ENCODE peak calls at places on chromosomes 11 and 22, in five cellular contexts. L is activated naive CD8-positive, alpha-beta T cell treated with anti-CD3 and anti-CD28 coated beads, Interleukin-2, amount 10 ng/mL, durations not matched to agents 7 days and 5 days; E is coronary artery; V is lower leg skin; G is ELF-1. J is an unnamed sample.

GRCh38 chr11:19849947-19850593 is 137.4 kb downstream of the NAV2 start:
- DNase-seq in E (no peak), V (no peak), G (no peak), L (no peak), J (no peak)

GRCh38 chr11:119726585-119727522 is 2.1 kb downstream of the NECTIN1 start:
- DNase-seq in E (no peak), L (no peak), G (peak), V (no peak), J (no peak)

GRCh38 chr22:42300286-42301071 is 30.0 kb upstream of the TCF20 start:
- DNase-seq in G (no peak), L (peak), V (no peak), E (no peak), J (no peak)

GRCh38 chr22:48065852-48066251 is 1303.4 kb downstream of the TBC1D22A start:
- DNase-seq in V (no peak), E (no peak), G (no peak), L (no peak), J (no peak)

GRCh38 chr11:1732421-1733008 is 17.9 kb downstream of the IFITM10 start:
- DNase-seq in G (no peak), L (no peak), E (no peak), V (peak), J (no peak)

GRCh38 chr11:2768471-2769408 is 68.9 kb upstream of the KCNQ1OT1 start:
- DNase-seq in V (peak), E (peak), G (no peak), L (peak), J (no peak)

GRCh38 chr11:83540112-83540675 is 254.0 kb upstream of the CCDC90B start:
- DNase-seq in E (no peak), L (no peak), G (peak), V (no peak), J (no peak)

GRCh38 chr11:84089072-84090057 is 803.2 kb upstream of the CCDC90B start:
- DNase-seq in V (no peak), L (no peak), G (no peak), E (no peak), J (peak)

GRCh38 chr11:130204703-130205095 is 45.1 kb downstream of the ST14 start:
- DNase-seq in L (no peak), E (no peak), G (no peak), V (no peak), J (no peak)

GRCh38 chr11:121367434-121367833 is 74.9 kb downstream of the SC5D start:
- DNase-seq in G (no peak), V (no peak), L (no peak), E (no peak), J (no peak)

GRCh38 chr11:79708319-79708928 is 267.6 kb upstream of the TENM4 start:
- DNase-seq in G (peak), V (no peak), E (no peak), L (no peak), J (peak)

GRCh38 chr22:18133452-18133851 is 16.5 kb upstream of the USP18 start:
- DNase-seq in E (no peak), G (no peak), V (no peak), L (no peak), J (no peak)

GRCh38 chr22:37508431-37508963 is 10.7 kb downstream of the CARD10 start:
- DNase-seq in G (no peak), L (no peak), V (no peak), E (no peak), J (no peak)

GRCh38 chr11:65653229-65654225 is 9.2 kb downstream of the RELA start:
- DNase-seq in V (peak), L (no peak), E (peak), G (no peak), J (no peak)

GRCh38 chr22:29555065-29555644 is 1.6 kb upstream of the THOC5 start:
- DNase-seq in L (no peak), G (peak), E (no peak), V (no peak), J (no peak)

GRCh38 chr11:22624742-22625447 is 728 bp downstream of the FANCF start:
- DNase-seq in L (no peak), V (peak), E (no peak), G (peak), J (peak)

GRCh38 chr22:19406846-19407245 is 24.7 kb downstream of the HIRA start:
- DNase-seq in L (no peak), V (no peak), E (no peak), G (no peak), J (no peak)

GRCh38 chr11:96324912-96325311 is 18.1 kb downstream of the MAML2 start:
- DNase-seq in G (no peak), L (no peak), V (no peak), E (no peak), J (no peak)

GRCh38 chr11:75762885-75763284 is 5.7 kb upstream of the DGAT2 start:
- DNase-seq in E (no peak), G (peak), L (no peak), V (no peak), J (no peak)

GRCh38 chr11:2559527-2560311 is 114.9 kb downstream of the KCNQ1 start:
- DNase-seq in G (no peak), V (no peak), L (peak), E (no peak), J (no peak)

GRCh38 chr22:22822106-22822505 is 65.5 kb upstream of the IGLL5 start:
- DNase-seq in G (no peak), E (no peak), L (no peak), V (no peak), J (no peak)

J was measured in NCI-H748 treated with DMSO at 0.1 percent for 48 hours.